ENCODE peak calls at places on chromosomes 5 and 9, in four cellular contexts. U is H9, L is neuronal stem cell, S is IMR-90. P is an unnamed sample. For H3K4me1, the result is how much of the 10 kb centered on the place peaks cover.

GRCh38 chr5:83555263-83555662 is 83.7 kb downstream of the VCAN start:
- DNase-seq in U (no peak), L (no peak), S (no peak), P (no peak)

GRCh38 chr9:76773051-76773450 is 8.8 kb downstream of the PCA3 start:
- DNase-seq in U (no peak), L (no peak), S (no peak), P (no peak)

GRCh38 chr5:158886957-158887356 is 212.8 kb downstream of the EBF1 start:
- DNase-seq in U (no peak), L (no peak), S (no peak), P (no peak)

GRCh38 chr5:174067499-174067898 is 22.0 kb downstream of the NSG2 start:
- DNase-seq in U (no peak), L (no peak), S (no peak), P (no peak)

GRCh38 chr5:92861531-92862285 is 719.3 kb downstream of the NR2F1-AS1 start:
- DNase-seq in U (no peak), L (no peak), S (no peak), P (no peak)

GRCh38 chr5:150285114-150285513 is 4.5 kb downstream of the CAMK2A start:
- DNase-seq in U (no peak), L (no peak), S (no peak), P (no peak)

GRCh38 chr9:29928072-29928471 is 2354.8 kb upstream of the C9orf72 start:
- DNase-seq in U (no peak), L (no peak), S (no peak), P (no peak)

GRCh38 chr5:160181965-160182622 is 47.2 kb upstream of the FABP6 start:
- DNase-seq in U (no peak), L (no peak), S (no peak), P (no peak)

DNA sequence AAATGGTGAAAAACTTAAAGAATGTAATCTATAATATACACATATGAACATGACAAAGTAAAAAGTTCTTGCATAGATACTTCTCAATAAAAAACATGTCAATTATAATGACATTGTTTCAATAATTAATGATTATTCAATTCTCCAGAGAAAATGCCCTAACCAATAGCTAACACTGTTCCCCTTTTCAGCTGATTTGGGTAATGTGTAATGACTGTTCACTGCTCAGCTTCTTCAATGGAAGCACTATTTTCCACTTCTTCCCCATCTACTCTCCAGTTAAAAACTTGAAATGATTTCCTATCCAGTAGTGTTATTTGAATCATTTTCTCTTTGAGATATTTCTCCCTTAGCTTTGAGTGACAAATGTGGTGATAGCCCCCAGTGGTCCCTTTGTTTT is 62.3 kb downstream of the CEP120 start:
- DNase-seq in U (no peak), L (no peak), S (no peak), P (no peak)
- H3K4me1 ChIP-seq in U (under half), L (under half), S (under half), P (under half)

GRCh38 chr5:176587398-176587797 is 22.6 kb downstream of the GPRIN1 start:
- DNase-seq in U (no peak), L (no peak), S (no peak), P (no peak)

GRCh38 chr5:176589039-176589769 is 20.8 kb downstream of the GPRIN1 start:
- DNase-seq in U (no peak), L (no peak), S (no peak), P (no peak)

GRCh38 chr5:176588297-176588696 is 21.7 kb downstream of the GPRIN1 start:
- DNase-seq in U (no peak), L (no peak), S (no peak), P (no peak)

GRCh38 chr5:176592573-176592972 is 17.4 kb downstream of the GPRIN1 start:
- DNase-seq in U (no peak), L (no peak), S (no peak), P (no peak)

DNA sequence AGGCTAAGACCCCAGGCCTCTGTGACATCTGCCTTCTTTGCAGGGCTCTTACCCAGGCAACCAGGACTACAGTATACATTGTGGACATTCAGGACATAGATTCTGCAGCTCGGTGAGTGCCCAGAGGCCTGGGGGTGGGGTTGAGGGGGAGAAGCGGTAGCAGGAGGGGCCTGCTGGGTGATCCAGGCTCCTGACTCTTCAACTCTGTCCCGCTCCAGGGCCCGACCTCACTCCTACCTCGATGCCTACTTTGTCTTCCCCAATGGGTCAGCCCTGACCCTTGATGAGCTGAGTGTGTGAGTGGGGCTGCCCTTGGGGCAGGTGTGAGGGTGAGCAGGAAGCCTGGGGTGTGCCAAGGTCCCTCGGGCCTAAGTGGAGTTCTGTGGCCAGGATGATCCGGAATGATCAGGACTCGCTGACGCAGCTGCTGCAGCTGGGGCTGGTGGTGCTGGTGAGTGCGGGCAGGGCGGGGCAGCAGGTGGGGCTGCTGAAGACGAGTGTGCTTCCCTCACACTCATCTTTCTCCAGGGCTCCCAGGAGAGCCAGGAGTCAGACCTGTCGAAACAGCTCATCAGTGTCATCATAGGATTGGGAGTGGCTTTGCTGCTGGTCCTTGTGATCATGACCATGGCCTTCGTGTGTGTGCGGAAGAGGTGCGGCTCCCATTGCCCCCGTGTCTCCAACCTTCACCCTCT is 19.8 kb downstream of the GPRIN1 start:
- DNase-seq in U (no peak), L (no peak), S (no peak), P (peak)
- H2AFZ ChIP-seq in U (no peak), L (no peak), S (no peak), P (no peak)

GRCh38 chr9:90290716-90291485 is 351.7 kb downstream of the DIRAS2 start:
- DNase-seq in U (no peak), L (no peak), S (peak), P (no peak)
- H4K91ac ChIP-seq in U (no peak), L (no peak), S (no peak), P (no peak)

GRCh38 chr9:70402213-70402612 is 12.2 kb downstream of the KLF9 start:
- DNase-seq in U (no peak), L (no peak), S (no peak), P (no peak)

GRCh38 chr9:70404261-70404660 is 10.2 kb downstream of the KLF9 start:
- DNase-seq in U (no peak), L (no peak), S (no peak), P (no peak)

GRCh38 chr9:70405808-70406445 is 8.5 kb downstream of the KLF9 start:
- DNase-seq in U (no peak), L (no peak), S (no peak), P (peak)

GRCh38 chr9:70403166-70403565 is 11.3 kb downstream of the KLF9 start:
- DNase-seq in U (no peak), L (no peak), S (no peak), P (no peak)

GRCh38 chr9:70403618-70404025 is 10.8 kb downstream of the KLF9 start:
- DNase-seq in U (no peak), L (no peak), S (peak), P (no peak)
- H3K4me1 ChIP-seq in U (under half), L (under half), S (under half), P (under half)

GRCh38 chr9:100397867-100398266 is 29.1 kb upstream of the MSANTD3 start:
- DNase-seq in U (no peak), L (no peak), S (no peak), P (no peak)

GRCh38 chr9:100394819-100395218 is 32.1 kb upstream of the MSANTD3 start:
- DNase-seq in U (no peak), L (no peak), S (peak), P (no peak)

GRCh38 chr9:100401042-100401441 is 25.9 kb upstream of the MSANTD3 start:
- DNase-seq in U (no peak), L (no peak), S (no peak), P (no peak)

GRCh38 chr9:100394032-100394695 is 32.8 kb upstream of the MSANTD3 start:
- DNase-seq in U (no peak), L (no peak), S (no peak), P (no peak)

DNA sequence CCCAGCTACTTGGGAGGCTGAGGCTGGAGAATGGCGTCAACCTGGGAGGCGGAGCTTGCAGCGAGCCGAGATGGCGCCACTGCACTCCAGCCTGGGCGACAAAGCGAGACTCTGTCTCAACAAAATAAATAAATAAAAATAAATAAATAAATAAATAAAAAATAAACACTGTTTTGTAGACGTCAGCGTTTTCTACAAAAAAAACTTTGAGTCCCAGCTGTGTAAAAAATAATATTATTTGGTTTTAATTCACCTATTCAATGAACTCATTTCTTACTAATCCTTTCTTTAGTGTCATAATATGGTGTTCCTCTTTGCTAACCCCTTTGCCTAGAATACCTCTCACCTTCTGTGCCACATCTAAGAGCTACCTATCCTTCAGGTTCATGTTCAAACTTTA is 30.2 kb upstream of the MSANTD3 start:
- DNase-seq in U (no peak), L (no peak), S (no peak), P (no peak)
- H2AFZ ChIP-seq in U (no peak), L (no peak), S (no peak), P (no peak)

DNA sequence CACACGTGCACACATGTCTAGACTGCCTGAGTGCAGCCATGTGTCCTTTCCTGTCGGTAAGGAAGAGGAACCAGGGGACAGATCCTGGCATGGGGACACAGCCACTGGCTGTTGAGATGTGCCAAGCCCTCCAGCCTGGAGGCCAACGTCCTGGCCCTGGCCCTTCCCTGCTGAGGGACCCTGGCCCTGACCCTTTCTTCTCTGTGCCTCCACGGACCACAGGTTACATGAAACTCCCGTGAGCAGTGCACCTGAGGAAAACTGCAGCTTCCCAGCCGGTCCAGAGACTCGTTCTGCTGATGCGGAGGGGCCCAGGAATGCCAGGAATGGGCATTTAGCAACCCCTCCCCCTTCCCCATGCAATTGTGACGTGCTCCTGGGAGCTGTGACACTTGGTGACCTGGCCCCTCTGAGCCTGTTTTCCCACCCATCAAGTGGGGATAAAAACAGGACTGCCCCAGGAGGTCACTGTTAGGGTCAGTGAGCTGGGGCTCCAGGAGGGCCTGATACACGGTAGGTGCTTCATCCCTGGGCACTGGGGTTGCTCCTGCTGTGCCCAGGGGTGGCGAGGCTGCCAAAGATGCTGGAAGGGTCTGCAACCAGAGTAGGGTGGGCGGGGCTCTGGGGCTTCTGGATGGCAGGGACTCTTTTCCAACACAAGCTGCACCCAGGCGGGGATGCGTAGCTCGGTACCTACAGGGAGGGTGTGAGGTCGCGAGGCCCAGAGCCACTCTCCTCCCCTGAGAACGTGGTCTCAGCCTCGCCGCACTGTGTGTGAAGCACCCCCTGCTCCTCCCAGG is 151.5 kb downstream of the C9orf50 start:
- DNase-seq in U (peak), L (peak), S (no peak), P (no peak)
- H4K91ac ChIP-seq in U (no peak), L (peak), S (peak), P (peak)